ENCODE peak calls at places on chromosomes 2 and 18, in six cellular contexts. I is endothelial cell of umbilical vein, S is GM23248, E is IMR-90, A is HCT116, J is Karpas-422. X is an unnamed sample.

GRCh38 chr2:200471324-200471848 is 38.5 kb downstream of the KCTD18 start:
- DNase-seq in J (peak), I (peak), S (peak), E (no peak), A (peak), X (no peak)

GRCh38 chr2:27262379-27263286 is at the start of gene SLC30A3:
- DNase-seq in S (peak), I (peak), J (peak), A (peak), E (no peak), X (no peak)

GRCh38 chr2:83665894-83666293 is 793.2 kb downstream of the SUCLG1 start:
- DNase-seq in S (peak), I (peak), A (no peak), E (peak), J (no peak), X (no peak)

GRCh38 chr2:20806286-20806685 is 16.6 kb downstream of the LDAH start:
- DNase-seq in E (no peak), S (peak), J (no peak), I (no peak), A (no peak), X (no peak)

GRCh38 chr2:233758849-233759248 is 1.2 kb upstream of the UGT1A1 start:
- DNase-seq in E (peak), I (no peak), S (no peak), J (no peak), A (no peak), X (peak)

GRCh38 chr2:67702937-67703336 is 305.8 kb downstream of the ETAA1 start:
- DNase-seq in S (no peak), J (no peak), I (no peak), A (no peak), E (no peak), X (no peak)

GRCh38 chr18:50757358-50757757 is 62.5 kb downstream of the MRO start:
- DNase-seq in S (no peak), I (no peak), A (no peak), J (no peak), E (no peak), X (no peak)

GRCh38 chr2:71922501-71923142 is 225.0 kb downstream of the CYP26B1 start:
- DNase-seq in I (no peak), S (no peak), A (no peak), J (no peak), E (no peak), X (no peak)

GRCh38 chr2:223601932-223602676 is at the start of gene SCG2:
- DNase-seq in I (peak), A (peak), S (peak), J (peak), E (peak), X (peak)

GRCh38 chr2:42868096-42868495 is 75.7 kb upstream of the HAAO start:
- DNase-seq in J (no peak), E (no peak), I (no peak), A (no peak), S (no peak), X (no peak)

GRCh38 chr18:68735498-68736343 is 20.8 kb upstream of the TMX3 start:
- DNase-seq in E (peak), S (peak), A (peak), I (peak), J (peak), X (peak)

GRCh38 chr2:149783284-149783683 is 195.7 kb upstream of the MMADHC start:
- DNase-seq in S (no peak), J (no peak), I (no peak), A (no peak), E (no peak), X (no peak)

GRCh38 chr2:179837408-179837807 is 24.0 kb downstream of the ZNF385B start:
- DNase-seq in S (peak), A (no peak), I (no peak), E (peak), J (no peak), X (peak)

GRCh38 chr2:240596491-240596931 is 10.0 kb downstream of the CAPN10 start:
- DNase-seq in I (no peak), A (no peak), J (no peak), E (no peak), S (no peak), X (no peak)

GRCh38 chr2:171651667-171652410 is 35.4 kb upstream of the DYNC1I2 start:
- DNase-seq in E (no peak), A (no peak), I (no peak), J (no peak), S (no peak), X (no peak)
- H2AFZ ChIP-seq in E (no peak), A (no peak), I (no peak), J (no peak), S (no peak), X (no peak)

GRCh38 chr2:60446413-60447358 is 106.8 kb downstream of the BCL11A start:
- DNase-seq in S (no peak), E (no peak), A (no peak), I (no peak), J (peak), X (no peak)
- H3K27ac ChIP-seq in S (no peak), E (no peak), A (no peak), I (no peak), J (peak), X (no peak)

GRCh38 chr2:144942516-144943256 is 422.8 kb upstream of the ZEB2 start:
- DNase-seq in I (peak), A (no peak), E (peak), J (peak), S (peak), X (peak)

GRCh38 chr2:144944506-144945230 is 424.7 kb upstream of the ZEB2 start:
- DNase-seq in A (no peak), S (peak), I (no peak), E (peak), J (no peak), X (no peak)

GRCh38 chr2:144941743-144942488 is 422.0 kb upstream of the ZEB2 start:
- DNase-seq in E (no peak), J (no peak), S (no peak), A (no peak), I (peak), X (no peak)

GRCh38 chr2:144943293-144943941 is 423.5 kb upstream of the ZEB2 start:
- DNase-seq in J (no peak), E (no peak), S (peak), I (no peak), A (no peak), X (no peak)

GRCh38 chr2:144943986-144944385 is 424.1 kb upstream of the ZEB2 start:
- DNase-seq in J (no peak), E (peak), S (peak), A (no peak), I (peak), X (peak)
- H3K4me3 ChIP-seq in J (no peak), E (no peak), S (peak), A (no peak), I (no peak), X (no peak)

GRCh38 chr2:118269408-118270051 is 181.3 kb downstream of the INSIG2 start:
- DNase-seq in J (peak), I (no peak), A (no peak), S (peak), E (no peak), X (no peak)

GRCh38 chr2:118274841-118275510 is 186.7 kb downstream of the INSIG2 start:
- DNase-seq in A (no peak), J (no peak), I (no peak), S (no peak), E (no peak), X (peak)

GRCh38 chr2:118268268-118268667 is 180.0 kb downstream of the INSIG2 start:
- DNase-seq in I (no peak), E (no peak), J (no peak), A (no peak), S (no peak), X (no peak)

GRCh38 chr2:118278046-118278445 is 189.8 kb downstream of the INSIG2 start:
- DNase-seq in E (no peak), A (no peak), S (no peak), I (no peak), J (no peak), X (no peak)

GRCh38 chr2:118272391-118272790 is 184.1 kb downstream of the INSIG2 start:
- DNase-seq in S (no peak), I (no peak), J (no peak), E (no peak), A (no peak), X (no peak)
- H2AFZ ChIP-seq in S (no peak), I (no peak), J (no peak), E (no peak), A (no peak), X (no peak)

DNA sequence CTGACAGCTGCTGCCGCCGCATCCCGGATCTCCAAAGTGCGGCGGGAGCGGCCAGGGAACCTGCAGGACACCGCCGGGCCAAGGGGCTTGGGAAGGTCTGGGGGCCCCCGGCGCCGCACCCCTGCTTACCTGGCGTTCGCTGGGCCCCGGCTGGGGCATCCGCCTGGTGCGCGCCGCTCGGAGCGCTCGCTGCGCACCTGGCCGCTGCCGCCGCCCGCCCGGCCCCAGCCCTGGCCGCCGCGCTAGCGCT is 321 bp downstream of the ATP8B1 start:
- DNase-seq in J (no peak), E (no peak), A (no peak), I (no peak), S (no peak), X (no peak)
- H3K27ac ChIP-seq in J (no peak), E (peak), A (peak), I (peak), S (no peak), X (peak)

GRCh38 chr2:126761256-126761980 is 105.5 kb downstream of the GYPC start:
- DNase-seq in E (no peak), S (no peak), J (no peak), I (no peak), A (no peak), X (no peak)
- H3K4me3 ChIP-seq in E (no peak), S (no peak), J (no peak), I (no peak), A (no peak), X (no peak)

DNA sequence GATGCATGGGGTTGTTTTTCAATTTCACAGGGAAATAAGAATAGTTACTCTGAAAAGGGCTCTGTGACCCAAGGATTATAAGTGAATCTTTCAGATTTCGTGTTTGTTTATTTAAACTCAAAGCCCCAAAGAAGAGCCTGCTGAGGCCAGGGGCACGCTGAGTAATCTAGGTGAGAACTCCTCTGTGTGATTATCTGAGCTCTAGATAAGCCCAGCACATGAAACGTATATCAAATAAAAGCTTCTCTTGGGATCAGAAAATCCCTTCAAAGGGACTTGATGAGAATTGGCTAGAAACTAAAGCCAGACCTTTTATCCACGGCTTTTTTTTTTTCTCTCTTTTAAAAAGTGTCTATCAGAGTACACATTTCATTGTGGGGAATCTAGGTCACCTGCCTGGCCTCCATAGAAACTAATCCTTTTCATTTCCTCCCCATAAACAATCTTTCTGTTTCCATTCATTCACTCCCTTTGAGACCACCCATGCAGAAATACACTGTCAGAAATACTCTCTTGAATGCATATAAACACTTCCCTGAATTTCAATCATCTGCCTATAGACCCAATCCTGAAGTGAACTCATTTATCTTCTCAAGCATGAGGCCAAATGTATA is 137.4 kb downstream of the RIT2 start:
- DNase-seq in E (no peak), I (no peak), A (no peak), J (no peak), S (no peak), X (no peak)
- H2AFZ ChIP-seq in E (no peak), I (no peak), A (no peak), J (no peak), S (no peak), X (no peak)

X was measured in astrocyte.